ENCODE peak calls at places on chromosomes 4 and X, in ten cellular contexts. Y is germinal center; C is BJ; A is cardiac muscle cell; Q is uterus; G is T follicular helper cell; N is EH; S is B cell; I is stimulated activated CD8-positive, alpha-beta memory T cell treated with anti-CD3 and anti-CD28 coated beads, Interleukin-4, amount 100 ng/mL, for 24 hours; D is fibroblast of lung. J is an unnamed sample.

GRCh38 chr4:137370206-137370633 is 162.1 kb downstream of the PCDH18 start:
- DNase-seq in Y (no peak), C (peak; percentile 44), A (no peak), Q (no peak), G (no peak), N (peak; percentile 77), S (no peak), I (no peak), D (peak; percentile 79), J (no peak)

GRCh38 chrX:41808042-41808441 is 84.1 kb downstream of the GPR82 start:
- DNase-seq in Y (no peak), C (no peak), A (no peak), Q (no peak), G (no peak), N (no peak), S (no peak), I (no peak), D (no peak), J (no peak)

GRCh38 chr4:133550436-133550835 is 401.3 kb downstream of the PCDH10 start:
- DNase-seq in Y (no peak), C (no peak), A (no peak), Q (no peak), G (no peak), N (peak; percentile 11), S (no peak), I (no peak), D (no peak), J (no peak)

GRCh38 chr4:124777007-124777406 is 64.5 kb upstream of the ANKRD50 start:
- DNase-seq in Y (no peak), C (no peak), A (no peak), Q (no peak), G (no peak), N (no peak), S (no peak), I (no peak), D (no peak), J (no peak)

GRCh38 chrX:54029543-54030143 is 14.6 kb downstream of the PHF8 start:
- DNase-seq in Y (no peak), C (no peak), A (no peak), Q (no peak), G (no peak), N (no peak), S (no peak), I (no peak), D (no peak), J (no peak)

GRCh38 chr4:67204441-67204840 is 340.9 kb downstream of the CENPC start:
- DNase-seq in Y (no peak), C (no peak), A (no peak), Q (no peak), G (no peak), N (no peak), S (no peak), I (no peak), D (peak; percentile 4), J (no peak)

GRCh38 chr4:142840516-142841123 is 5.5 kb downstream of the INPP4B start:
- DNase-seq in Y (no peak), C (no peak), A (peak; percentile 52), Q (no peak), G (no peak), N (peak; percentile 53), S (no peak), I (no peak), D (peak; percentile 41), J (no peak)

GRCh38 chr4:3290889-3291321 is 1.9 kb upstream of the RGS12 start:
- DNase-seq in Y (no peak), C (no peak), A (no peak), Q (no peak), G (no peak), N (no peak), S (no peak), I (no peak), D (no peak), J (no peak)

GRCh38 chrX:54358424-54359211 is 772 bp upstream of the WNK3 start:
- DNase-seq in Y (peak; percentile 14), C (no peak), A (peak; percentile 87), Q (peak; percentile 34), G (peak; percentile 14), N (peak; percentile 64), S (peak; percentile 34), I (peak; percentile 20), D (peak; percentile 73), J (peak; percentile 65)

GRCh38 chr4:42632653-42633382 is 24.1 kb downstream of the ATP8A1 start:
- DNase-seq in Y (no peak), C (no peak), A (no peak), Q (no peak), G (no peak), N (no peak), S (peak; percentile 20), I (no peak), D (no peak), J (no peak)

GRCh38 chr4:106893395-106893881 is 142.7 kb downstream of the DKK2 start:
- DNase-seq in Y (no peak), C (no peak), A (no peak), Q (no peak), G (no peak), N (no peak), S (no peak), I (no peak), D (no peak), J (no peak)

GRCh38 chr4:53089940-53090729 is 228.0 kb downstream of the RASL11B start:
- DNase-seq in Y (no peak), C (no peak), A (no peak), Q (no peak), G (no peak), N (peak; percentile 27), S (no peak), I (no peak), D (no peak), J (no peak)

GRCh38 chr4:17702666-17703065 is 78.8 kb downstream of the FAM184B start:
- DNase-seq in Y (no peak), C (no peak), A (no peak), Q (no peak), G (no peak), N (no peak), S (no peak), I (no peak), D (no peak), J (no peak)

GRCh38 chr4:25813705-25814104 is 49.1 kb downstream of the SEL1L3 start:
- DNase-seq in Y (no peak), C (no peak), A (no peak), Q (no peak), G (no peak), N (peak; percentile 95), S (no peak), I (no peak), D (peak; percentile 90), J (no peak)

GRCh38 chrX:135170468-135170867 is 730 bp downstream of the CT55 start:
- DNase-seq in Y (no peak), C (no peak), A (no peak), Q (no peak), G (no peak), N (no peak), S (no peak), I (no peak), D (no peak), J (no peak)

GRCh38 chr4:646460-646859 is 21.1 kb downstream of the PDE6B start:
- DNase-seq in Y (no peak), C (no peak), A (no peak), Q (no peak), G (no peak), N (no peak), S (no peak), I (peak; percentile 16), D (no peak), J (no peak)

GRCh38 chr4:77777135-77777777 is 41.9 kb downstream of the CNOT6L start:
- DNase-seq in Y (no peak), C (no peak), A (no peak), Q (no peak), G (no peak), N (peak; percentile 18), S (no peak), I (no peak), D (peak; percentile 22), J (no peak)

GRCh38 chr4:122673252-122673651 is 52.4 kb upstream of the IL21 start:
- DNase-seq in Y (no peak), C (no peak), A (no peak), Q (no peak), G (no peak), N (peak; percentile 52), S (no peak), I (no peak), D (no peak), J (no peak)

GRCh38 chr4:88949605-88950004 is 107.4 kb downstream of the FAM13A start:
- DNase-seq in Y (no peak), C (no peak), A (no peak), Q (no peak), G (no peak), N (no peak), S (no peak), I (no peak), D (no peak), J (no peak)

GRCh38 chrX:131704136-131704695 is 160.3 kb downstream of the OR13H1 start:
- DNase-seq in Y (no peak), C (no peak), A (no peak), Q (peak; percentile 91), G (peak; percentile 86), N (no peak), S (peak; percentile 18), I (peak; percentile 78), D (peak; percentile 63), J (peak; percentile 89)

GRCh38 chr4:128376303-128376702 is 88.7 kb upstream of the PGRMC2 start:
- DNase-seq in Y (no peak), C (no peak), A (no peak), Q (no peak), G (no peak), N (no peak), S (no peak), I (no peak), D (no peak), J (no peak)

GRCh38 chr4:102867278-102868152 is 1.3 kb upstream of the CISD2 start:
- DNase-seq in Y (no peak), C (no peak), A (no peak), Q (no peak), G (no peak), N (no peak), S (no peak), I (no peak), D (no peak), J (no peak)

GRCh38 chr4:78661923-78662521 is 110.5 kb downstream of the ANXA3 start:
- DNase-seq in Y (no peak), C (no peak), A (no peak), Q (no peak), G (no peak), N (peak; percentile 68), S (no peak), I (no peak), D (no peak), J (no peak)

GRCh38 chr4:59655996-59656395 is 1544.1 kb upstream of the ADGRL3 start:
- DNase-seq in Y (no peak), C (no peak), A (no peak), Q (no peak), G (no peak), N (no peak), S (no peak), I (no peak), D (no peak), J (no peak)